ENCODE peak calls at places on chromosome 12, in seven cellular contexts. O, C, A, Y, S, F and D are unnamed samples.

GRCh38 chr12:32860182-32860581 is 36.4 kb downstream of the PKP2 start:
- DNase-seq in Y (no peak), O (no peak), A (no peak), F (no peak), C (no peak), S (no peak), D (no peak)

GRCh38 chr12:57522019-57522886 is at the start of gene MBD6:
- DNase-seq in A (peak; percentile 72), O (peak; percentile 95), S (peak; percentile 91), F (peak; percentile 97), C (peak; percentile 98), Y (peak; percentile 91), D (peak; percentile 98)

GRCh38 chr12:46364777-46365580 is 7.6 kb downstream of the SLC38A2 start:
- DNase-seq in O (peak; percentile 52), A (peak; percentile 68), S (no peak), F (peak; percentile 42), C (peak; percentile 67), Y (peak; percentile 85), D (no peak)

GRCh38 chr12:101743724-101744472 is 4.6 kb upstream of the SYCP3 start:
- DNase-seq in F (no peak), A (no peak), O (no peak), C (no peak), Y (no peak), S (peak; percentile 51), D (no peak)

GRCh38 chr12:112664569-112664968 is 127.0 kb upstream of the RPH3A start:
- DNase-seq in A (no peak), S (peak; percentile 3), O (no peak), F (peak; percentile 40), Y (no peak), C (no peak), D (no peak)

GRCh38 chr12:116201908-116202307 is 75.6 kb downstream of the MED13L start:
- DNase-seq in Y (peak; percentile 53), C (no peak), S (no peak), O (no peak), A (no peak), F (no peak), D (no peak)

GRCh38 chr12:76863005-76863670 is 15.7 kb downstream of the CSRP2 start:
- DNase-seq in S (no peak), Y (peak; percentile 96), F (no peak), O (no peak), A (no peak), C (no peak), D (no peak)

GRCh38 chr12:3972576-3972975 is 99.4 kb upstream of the PARP11 start:
- DNase-seq in O (no peak), Y (no peak), S (peak; percentile 24), F (no peak), C (no peak), A (no peak), D (no peak)

GRCh38 chr12:9037431-9037830 is 48.1 kb downstream of the KLRG1 start:
- DNase-seq in A (no peak), F (no peak), O (no peak), C (no peak), S (no peak), Y (no peak), D (no peak)

GRCh38 chr12:33222357-33222756 is 217.3 kb downstream of the SYT10 start:
- DNase-seq in F (no peak), S (no peak), Y (no peak), C (no peak), A (no peak), O (no peak), D (no peak)

GRCh38 chr12:78181544-78182162 is 351.0 kb downstream of the NAV3 start:
- DNase-seq in A (no peak), S (no peak), Y (peak; percentile 48), O (no peak), C (no peak), F (peak; percentile 49), D (no peak)

GRCh38 chr12:44174053-44174452 is 338.2 kb downstream of the TMEM117 start:
- DNase-seq in F (no peak), C (no peak), O (no peak), Y (no peak), S (no peak), A (no peak), D (no peak)

GRCh38 chr12:3119192-3119744 is 42.1 kb downstream of the TSPAN9 start:
- DNase-seq in F (no peak), S (no peak), A (peak; percentile 13), Y (no peak), O (no peak), C (no peak), D (no peak)

GRCh38 chr12:53917126-53917525 is 21.5 kb upstream of the HOXC13 start:
- DNase-seq in Y (no peak), S (no peak), O (no peak), A (no peak), F (no peak), C (no peak), D (no peak)

GRCh38 chr12:6827982-6828670 is at the start of gene P3H3:
- DNase-seq in F (peak; percentile 60), A (no peak), C (peak; percentile 70), S (no peak), O (no peak), Y (peak; percentile 47), D (no peak)

GRCh38 chr12:6828671-6829531 is 694 bp downstream of the P3H3 start:
- DNase-seq in F (peak; percentile 80), C (peak; percentile 64), S (peak; percentile 24), Y (peak; percentile 50), O (no peak), A (no peak), D (no peak)

GRCh38 chr12:6826125-6826733 is 2.0 kb upstream of the P3H3 start:
- DNase-seq in O (no peak), C (no peak), A (no peak), Y (no peak), S (no peak), F (no peak), D (no peak)

GRCh38 chr12:6826734-6827436 is 1.3 kb upstream of the P3H3 start:
- DNase-seq in A (no peak), C (no peak), S (no peak), F (no peak), O (no peak), Y (no peak), D (no peak)

GRCh38 chr12:6827437-6827894 is 741 bp upstream of the P3H3 start:
- DNase-seq in A (no peak), Y (peak; percentile 79), S (no peak), O (peak; percentile 58), F (peak; percentile 91), C (peak; percentile 90), D (peak; percentile 95)
- H3K27me3 ChIP-seq in A (peaks cover 97% of the 10 kb centered on the region), Y (no peaks in the 10 kb centered on the region), S (peaks cover 20% of the 10 kb centered on the region), O (no peaks in the 10 kb centered on the region), F (peaks cover 5% of the 10 kb centered on the region), C (no peaks in the 10 kb centered on the region), D (no peaks in the 10 kb centered on the region)

DNA sequence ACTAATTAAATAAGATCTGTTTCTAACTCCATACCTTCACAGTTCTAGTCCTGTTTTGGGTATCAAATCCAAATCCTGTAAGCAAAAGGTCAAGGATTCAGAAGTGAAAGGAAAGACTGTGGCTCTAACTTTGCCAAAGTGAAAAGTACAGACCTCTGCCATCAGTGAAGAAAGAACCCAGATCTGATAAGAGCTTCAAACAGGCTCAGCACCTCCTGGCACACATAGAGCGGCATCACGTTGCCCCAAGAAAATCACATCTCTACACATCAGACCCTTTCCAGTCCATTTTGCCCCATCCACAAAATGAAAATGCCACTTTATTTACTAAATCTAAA is 23.2 kb downstream of the CLIP1 start:
- DNase-seq in S (no peak), C (no peak), Y (peak; percentile 17), F (no peak), O (no peak), A (peak; percentile 34), D (no peak)
- H3K4me3 ChIP-seq in S (no peak overlapping the region), C (peak overlapping the region; percentile 8), Y (peak overlapping the region; percentile 12), F (no peak overlapping the region), O (no peak overlapping the region), A (peak overlapping the region; percentile 46), D (peak overlapping the region; percentile 21)

GRCh38 chr12:124566181-124567034 is 1.0 kb downstream of the NCOR2 start:
- DNase-seq in Y (peak; percentile 66), S (peak; percentile 57), O (peak; percentile 91), F (peak; percentile 92), A (peak; percentile 62), C (peak; percentile 90), D (peak; percentile 98)

GRCh38 chr12:124567035-124567672 is at the start of gene NCOR2:
- DNase-seq in Y (no peak), A (no peak), F (no peak), O (no peak), S (peak; percentile 59), C (peak; percentile 57), D (no peak)

GRCh38 chr12:124565071-124565491 is 2.3 kb downstream of the NCOR2 start:
- DNase-seq in A (no peak), F (no peak), O (no peak), S (no peak), C (no peak), Y (no peak), D (no peak)

GRCh38 chr12:124564232-124564958 is 3.0 kb downstream of the NCOR2 start:
- DNase-seq in C (no peak), O (no peak), Y (no peak), F (peak; percentile 53), S (no peak), A (no peak), D (no peak)

DNA sequence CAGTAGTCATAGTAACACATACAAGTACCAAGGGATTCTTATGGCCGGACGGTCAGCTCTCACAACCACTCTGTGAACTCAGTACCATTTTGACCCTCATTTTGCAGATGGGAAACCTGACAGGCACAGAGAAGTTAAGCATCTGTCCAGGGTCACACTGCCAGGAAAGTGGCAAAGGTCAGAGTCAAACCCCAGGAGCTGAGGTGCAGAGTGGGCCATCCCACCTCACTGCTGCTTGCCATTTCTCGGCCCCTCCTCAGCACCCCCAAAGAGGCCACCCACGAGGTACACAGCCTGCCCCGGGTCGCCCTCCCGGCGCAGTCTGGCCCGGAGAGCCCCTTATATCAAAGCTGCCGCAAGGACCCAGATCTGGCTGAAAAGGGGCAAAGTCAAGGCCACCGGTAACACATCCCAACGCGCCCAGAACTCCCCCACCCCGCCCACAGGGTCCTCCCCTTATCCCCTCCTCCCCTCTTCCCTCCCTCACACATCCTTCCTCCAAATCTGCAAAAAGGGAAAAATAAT is 1.7 kb downstream of the NCOR2 start:
- DNase-seq in A (no peak), Y (no peak), C (no peak), O (no peak), F (no peak), S (no peak), D (no peak)
- H3K27me3 ChIP-seq in A (no peaks in the 10 kb centered on the region), Y (no peaks in the 10 kb centered on the region), C (no peaks in the 10 kb centered on the region), O (no peaks in the 10 kb centered on the region), F (no peaks in the 10 kb centered on the region), S (no peaks in the 10 kb centered on the region), D (no peaks in the 10 kb centered on the region)

GRCh38 chr12:94617101-94617500 is 33.3 kb downstream of the TMCC3 start:
- DNase-seq in C (no peak), O (no peak), A (no peak), S (no peak), Y (no peak), F (no peak), D (no peak)

GRCh38 chr12:94618995-94619695 is 31.2 kb downstream of the TMCC3 start:
- DNase-seq in C (no peak), F (peak; percentile 44), S (no peak), O (no peak), Y (peak; percentile 93), A (peak; percentile 63), D (no peak)

GRCh38 chr12:94615284-94616216 is 34.8 kb downstream of the TMCC3 start:
- DNase-seq in F (peak; percentile 78), Y (peak; percentile 45), S (no peak), O (no peak), A (peak; percentile 86), C (no peak), D (no peak)

GRCh38 chr12:94614288-94614721 is 36.1 kb downstream of the TMCC3 start:
- DNase-seq in O (no peak), Y (no peak), F (no peak), S (no peak), A (peak; percentile 79), C (no peak), D (no peak)

GRCh38 chr12:94616217-94616729 is 34.1 kb downstream of the TMCC3 start:
- DNase-seq in O (no peak), F (peak; percentile 73), Y (no peak), S (no peak), C (no peak), A (peak; percentile 77), D (no peak)
- H3K4me3 ChIP-seq in O (no peak overlapping the region), F (no peak overlapping the region), Y (no peak overlapping the region), S (no peak overlapping the region), C (no peak overlapping the region), A (peak overlapping the region; percentile 48), D (peak overlapping the region; percentile 1)